ENCODE peak calls at places on chromosomes 16 and 17, in eight cellular contexts. V is endothelial cell of umbilical vein; F is CD4-positive, alpha-beta T cell; R is dorsolateral prefrontal cortex; K is aorta; Y is cardiac muscle cell; A is MM.1S; U is ovary. Q is an unnamed sample.

GRCh38 chr17:6456914-6457687 is 12.8 kb downstream of the PIMREG start:
- DNase-seq in V (peak; percentile 41), F (no peak), R (no peak), K (peak; percentile 83), Y (peak; percentile 48), A (no peak), U (peak; percentile 31), Q (peak; percentile 51)

GRCh38 chr16:48628359-48628985 is 18.5 kb upstream of the N4BP1 start:
- DNase-seq in V (no peak), F (no peak), R (no peak), K (no peak), Y (no peak), A (no peak), U (no peak), Q (no peak)

GRCh38 chr16:20879175-20880053 is 20.7 kb downstream of the DCUN1D3 start:
- DNase-seq in V (peak; percentile 80), F (no peak), R (no peak), K (no peak), Y (peak; percentile 61), A (no peak), U (no peak), Q (no peak)

GRCh38 chr16:89425523-89425922 is 64.8 kb downstream of the ANKRD11 start:
- DNase-seq in V (no peak), F (no peak), R (no peak), K (no peak), Y (no peak), A (no peak), U (no peak), Q (no peak)

GRCh38 chr17:42493324-42493723 is 34.6 kb downstream of the ATP6V0A1 start:
- DNase-seq in V (peak; percentile 33), F (no peak), R (no peak), K (no peak), Y (peak; percentile 8), A (no peak), U (no peak), Q (no peak)

GRCh38 chr17:72151565-72152391 is 31.0 kb downstream of the SOX9 start:
- DNase-seq in V (no peak), F (no peak), R (peak; percentile 72), K (no peak), Y (peak; percentile 88), A (no peak), U (no peak), Q (no peak)

GRCh38 chr16:82137819-82138177 is 32.2 kb downstream of the MPHOSPH6 start:
- DNase-seq in V (no peak), F (no peak), R (no peak), K (no peak), Y (peak; percentile 50), A (no peak), U (no peak), Q (no peak)

GRCh38 chr17:50945779-50946222 is 79.6 kb upstream of the TOB1 start:
- DNase-seq in V (no peak), F (no peak), R (no peak), K (no peak), Y (no peak), A (no peak), U (peak; percentile 10), Q (peak; percentile 22)

GRCh38 chr16:81693047-81693446 is 86.0 kb upstream of the PLCG2 start:
- DNase-seq in V (peak; percentile 94), F (no peak), R (no peak), K (no peak), Y (no peak), A (no peak), U (no peak), Q (no peak)

GRCh38 chr17:6546069-6546718 is 10.2 kb downstream of the PITPNM3 start:
- DNase-seq in V (no peak), F (no peak), R (no peak), K (no peak), Y (peak; percentile 76), A (peak; percentile 25), U (no peak), Q (no peak)

GRCh38 chr17:19766421-19767270 is 18.5 kb upstream of the ALDH3A1 start:
- DNase-seq in V (peak; percentile 69), F (peak; percentile 79), R (peak; percentile 84), K (peak; percentile 95), Y (peak; percentile 65), A (peak; percentile 68), U (peak; percentile 82), Q (peak; percentile 88)

GRCh38 chr17:45355087-45355486 is 38.3 kb upstream of the MAP3K14 start:
- DNase-seq in V (no peak), F (no peak), R (no peak), K (no peak), Y (no peak), A (no peak), U (no peak), Q (peak; percentile 42)

GRCh38 chr17:59890720-59891119 is 2.0 kb downstream of the TUBD1 start:
- DNase-seq in V (no peak), F (no peak), R (no peak), K (no peak), Y (no peak), A (no peak), U (no peak), Q (no peak)

DNA sequence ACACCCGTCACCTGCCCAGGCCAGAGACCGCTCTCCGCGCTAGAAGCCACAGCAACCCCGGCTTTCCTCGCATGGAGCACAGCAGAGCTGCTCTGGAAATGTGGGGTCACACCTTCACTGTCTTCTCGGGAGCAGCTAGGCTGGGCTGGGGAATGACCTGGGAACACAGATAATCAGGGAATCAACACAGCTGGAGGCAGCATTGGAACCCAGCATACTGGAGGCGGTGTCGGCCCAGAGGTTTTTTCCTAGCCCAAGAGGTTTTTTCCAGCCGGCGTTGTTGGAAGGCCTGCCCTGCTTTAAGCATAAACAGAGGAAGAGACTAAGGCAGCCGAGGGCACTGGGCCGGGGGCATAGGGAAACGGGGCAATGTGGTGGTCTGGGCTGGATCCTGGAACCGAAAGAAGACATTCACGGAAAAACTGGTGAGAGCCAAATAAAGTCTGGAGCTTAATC is 808 bp upstream of the PLD6 start:
- DNase-seq in V (no peak), F (no peak), R (no peak), K (no peak), Y (no peak), A (no peak), U (no peak), Q (no peak)
- H3K27ac ChIP-seq in V (no peak overlapping the region), F (no peak overlapping the region), R (peak overlapping the region; percentile 85), K (no peak overlapping the region), Y (no peak overlapping the region), A (no peak overlapping the region), U (peak overlapping the region; percentile 92), Q (peak overlapping the region; percentile 77)

DNA sequence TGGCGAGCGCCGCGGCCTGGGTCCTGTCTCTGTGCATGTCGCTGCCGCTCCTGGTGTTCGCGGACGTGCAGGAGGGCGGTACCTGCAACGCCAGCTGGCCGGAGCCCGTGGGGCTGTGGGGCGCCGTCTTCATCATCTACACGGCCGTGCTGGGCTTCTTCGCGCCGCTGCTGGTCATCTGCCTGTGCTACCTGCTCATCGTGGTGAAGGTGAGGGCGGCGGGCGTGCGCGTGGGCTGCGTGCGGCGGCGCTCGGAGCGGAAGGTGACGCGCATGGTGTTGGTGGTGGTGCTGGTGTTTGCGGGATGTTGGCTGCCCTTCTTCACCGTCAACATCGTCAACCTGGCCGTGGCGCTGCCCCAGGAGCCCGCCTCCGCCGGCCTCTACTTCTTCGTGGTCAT is 6.8 kb downstream of the SSTR5 start:
- DNase-seq in V (no peak), F (no peak), R (no peak), K (no peak), Y (no peak), A (no peak), U (no peak), Q (no peak)
- H3K27me3 ChIP-seq in V (no peaks in the 10 kb centered on the region), F (peaks cover 36% of the 10 kb centered on the region), R (peaks cover 50% of the 10 kb centered on the region), K (no peaks in the 10 kb centered on the region), Y (peaks cover 2% of the 10 kb centered on the region), A (peaks cover 91% of the 10 kb centered on the region), U (no peaks in the 10 kb centered on the region), Q (no peaks in the 10 kb centered on the region)

GRCh38 chr17:39099686-39100293 is 51.6 kb downstream of the PLXDC1 start:
- DNase-seq in V (no peak), F (no peak), R (no peak), K (no peak), Y (peak; percentile 93), A (no peak), U (peak; percentile 91), Q (no peak)
- H3K27ac ChIP-seq in V (no peak overlapping the region), F (no peak overlapping the region), R (peak overlapping the region; percentile 19), K (no peak overlapping the region), Y (no peak overlapping the region), A (no peak overlapping the region), U (peak overlapping the region; percentile 28), Q (peak overlapping the region; percentile 60)

DNA sequence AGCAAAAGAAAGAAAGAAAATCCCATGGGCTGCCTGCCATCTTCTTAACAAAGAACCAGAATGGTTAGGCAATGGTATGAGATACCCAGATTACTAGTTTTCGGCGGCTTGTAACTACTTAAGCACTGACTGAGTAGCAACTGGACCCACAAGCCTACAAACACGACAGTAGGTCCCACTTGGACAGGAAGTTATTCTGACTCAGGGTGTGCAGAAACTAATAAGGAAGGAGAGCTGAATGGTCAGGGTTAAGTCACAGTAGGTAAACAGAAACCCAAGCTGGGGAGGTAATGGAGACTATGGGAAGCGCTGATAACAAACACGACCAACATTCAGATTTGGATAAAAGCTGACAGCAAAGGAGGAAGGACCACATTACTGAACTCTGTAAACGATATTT is 10.4 kb upstream of the HLF start:
- DNase-seq in V (no peak), F (no peak), R (no peak), K (no peak), Y (no peak), A (no peak), U (no peak), Q (no peak)
- H3K27me3 ChIP-seq in V (no peaks in the 10 kb centered on the region), F (peaks cover 3% of the 10 kb centered on the region), R (no peaks in the 10 kb centered on the region), K (no peaks in the 10 kb centered on the region), Y (no peaks in the 10 kb centered on the region), A (no peaks in the 10 kb centered on the region), U (no peaks in the 10 kb centered on the region), Q (no peaks in the 10 kb centered on the region)

GRCh38 chr17:80676564-80676963 is 131.9 kb downstream of the RPTOR start:
- DNase-seq in V (no peak), F (no peak), R (no peak), K (no peak), Y (no peak), A (no peak), U (no peak), Q (no peak)

GRCh38 chr17:80676096-80676466 is 131.4 kb downstream of the RPTOR start:
- DNase-seq in V (no peak), F (no peak), R (no peak), K (no peak), Y (no peak), A (no peak), U (no peak), Q (no peak)

GRCh38 chr17:80677214-80677756 is 132.6 kb downstream of the RPTOR start:
- DNase-seq in V (no peak), F (no peak), R (no peak), K (peak; percentile 20), Y (no peak), A (no peak), U (no peak), Q (no peak)

GRCh38 chr17:80679816-80680215 is 135.2 kb downstream of the RPTOR start:
- DNase-seq in V (no peak), F (no peak), R (no peak), K (peak; percentile 31), Y (no peak), A (no peak), U (no peak), Q (no peak)

DNA sequence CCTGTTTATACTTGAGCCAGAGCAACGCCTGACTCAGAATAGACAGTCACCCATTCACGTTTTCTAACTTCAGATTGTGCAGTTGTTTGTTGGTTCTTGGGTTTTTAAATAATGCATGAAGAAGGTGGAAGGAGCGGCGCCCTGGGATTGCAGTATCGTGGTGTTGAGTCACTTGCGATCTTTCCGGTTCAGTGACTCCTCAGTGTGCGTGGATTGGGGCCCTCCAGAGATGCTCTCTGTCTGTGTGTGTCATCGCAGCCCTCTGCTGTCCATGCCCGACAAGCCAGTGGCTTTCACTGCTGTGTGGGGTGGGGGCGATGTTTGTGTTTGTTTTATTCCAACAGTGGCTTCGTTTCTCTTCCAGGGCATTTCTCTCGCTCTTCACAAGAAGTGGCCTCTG is 134.0 kb downstream of the RPTOR start:
- DNase-seq in V (no peak), F (peak; percentile 14), R (peak; percentile 71), K (no peak), Y (peak; percentile 56), A (no peak), U (no peak), Q (no peak)
- H3K27ac ChIP-seq in V (no peak overlapping the region), F (no peak overlapping the region), R (peak overlapping the region; percentile 74), K (no peak overlapping the region), Y (no peak overlapping the region), A (no peak overlapping the region), U (no peak overlapping the region), Q (no peak overlapping the region)

Q was measured in Peyer's patch.